ENCODE peak calls at places on chromosomes 12 and 14, in five cellular contexts. S, U, B, E and V are unnamed samples.
A peak's percentile ranks its signal among the peaks of the same experiment; 100 is the strongest.

GRCh38 chr12:102993537-102993936 is 36.1 kb downstream of the ASCL1 start:
- DNase-seq in B (no peak), S (no peak), E (no peak), U (no peak), V (no peak)

GRCh38 chr12:125247477-125247876 is 182.2 kb downstream of the AACS start:
- DNase-seq in E (no peak), U (no peak), B (no peak), S (no peak), V (no peak)

GRCh38 chr14:61568572-61569011 is 126.7 kb upstream of the HIF1A start:
- DNase-seq in B (no peak), U (no peak), S (peak; percentile 72), E (peak; percentile 90), V (no peak)

GRCh38 chr12:106918746-106919145 is 37.0 kb upstream of the TMEM263 start:
- DNase-seq in B (no peak), U (no peak), E (no peak), S (peak; percentile 88), V (peak; percentile 39)

GRCh38 chr12:118874698-118875548 is 106.4 kb upstream of the SRRM4 start:
- DNase-seq in E (no peak), S (peak; percentile 96), U (no peak), B (no peak), V (no peak)

GRCh38 chr12:107564946-107565345 is 120.7 kb upstream of the PWP1 start:
- DNase-seq in B (no peak), U (no peak), S (peak; percentile 82), E (no peak), V (peak; percentile 11)

GRCh38 chr14:100147691-100148464 is 11.6 kb downstream of the DEGS2 start:
- DNase-seq in E (peak; percentile 73), U (no peak), B (no peak), S (no peak), V (no peak)

GRCh38 chr14:104880584-104881210 is 15.6 kb downstream of the CEP170B start:
- DNase-seq in E (no peak), S (no peak), U (no peak), B (no peak), V (no peak)

GRCh38 chr12:50614167-50614762 is 109.5 kb downstream of the DIP2B start:
- DNase-seq in U (no peak), B (no peak), S (peak; percentile 74), E (no peak), V (peak; percentile 60)

GRCh38 chr12:6425588-6426531 is 18.9 kb upstream of the CD27 start:
- DNase-seq in B (no peak), E (peak; percentile 74), S (no peak), U (peak; percentile 88), V (no peak)

GRCh38 chr12:95385246-95385645 is 88.7 kb upstream of the METAP2 start:
- DNase-seq in S (peak; percentile 12), E (no peak), U (peak; percentile 25), B (no peak), V (peak; percentile 94)

GRCh38 chr14:81784084-81784483 is 250.4 kb upstream of the SEL1L start:
- DNase-seq in E (no peak), B (no peak), U (peak; percentile 43), S (no peak), V (no peak)

GRCh38 chr14:58749066-58749669 is 111.4 kb downstream of the DACT1 start:
- DNase-seq in B (no peak), S (no peak), E (no peak), U (peak; percentile 70), V (peak; percentile 82)

GRCh38 chr12:122005252-122005651 is 16.4 kb upstream of the BCL7A start:
- DNase-seq in U (no peak), E (no peak), S (no peak), B (no peak), V (no peak)

GRCh38 chr12:817941-818600 is 65.7 kb downstream of the WNK1 start:
- DNase-seq in U (no peak), B (no peak), E (no peak), S (no peak), V (no peak)

GRCh38 chr12:88391556-88391955 is 188.7 kb downstream of the KITLG start:
- DNase-seq in E (no peak), U (peak; percentile 33), B (no peak), S (no peak), V (peak; percentile 90)

GRCh38 chr12:47774664-47775063 is 1.6 kb downstream of the SLC48A1 start:
- DNase-seq in S (no peak), B (no peak), U (no peak), E (no peak), V (no peak)

GRCh38 chr12:7114851-7115250 is 5.8 kb upstream of the C1RL start:
- DNase-seq in S (no peak), E (no peak), B (no peak), U (no peak), V (no peak)

GRCh38 chr12:643478-644292 is 19.6 kb downstream of the NINJ2 start:
- DNase-seq in E (peak; percentile 45), S (peak; percentile 40), U (no peak), B (no peak), V (no peak)

GRCh38 chr12:19893514-19893913 is 454.2 kb downstream of the AEBP2 start:
- DNase-seq in B (no peak), S (peak; percentile 15), U (no peak), E (no peak), V (peak; percentile 42)

GRCh38 chr12:127555071-127555470 is 711.9 kb upstream of the TMEM132C start:
- DNase-seq in E (no peak), U (no peak), S (no peak), B (no peak), V (no peak)

GRCh38 chr12:16281157-16281556 is 3.7 kb upstream of the SLC15A5 start:
- DNase-seq in B (no peak), E (no peak), S (no peak), U (no peak), V (peak; percentile 1)

GRCh38 chr14:81348086-81348485 is 52.0 kb downstream of the STON2 start:
- DNase-seq in U (no peak), S (no peak), B (no peak), E (no peak), V (no peak)

GRCh38 chr12:123389560-123390351 is 5.8 kb downstream of the KMT5A start:
- DNase-seq in U (peak; percentile 60), S (peak; percentile 74), E (peak; percentile 46), B (no peak), V (peak; percentile 50)

GRCh38 chr12:50082644-50083043 is 2.5 kb upstream of the SMARCD1 start:
- DNase-seq in U (no peak), S (no peak), B (no peak), E (no peak), V (no peak)

GRCh38 chr12:73181244-73181643 is 909.1 kb downstream of the TRHDE start:
- DNase-seq in B (no peak), E (no peak), S (no peak), U (no peak), V (no peak)

GRCh38 chr12:52042706-52043385 is 8.4 kb upstream of the NR4A1 start:
- DNase-seq in B (no peak), S (no peak), E (no peak), U (no peak), V (no peak)

GRCh38 chr12:52041695-52042123 is 9.5 kb upstream of the NR4A1 start:
- DNase-seq in U (no peak), S (peak; percentile 56), E (peak; percentile 63), B (peak; percentile 72), V (peak; percentile 89)

GRCh38 chr12:52045794-52046199 is 5.4 kb upstream of the NR4A1 start:
- DNase-seq in U (no peak), E (no peak), S (no peak), B (no peak), V (no peak)

GRCh38 chr12:52044284-52044983 is 6.8 kb upstream of the NR4A1 start:
- DNase-seq in E (no peak), B (peak; percentile 88), S (no peak), U (peak; percentile 90), V (peak; percentile 80)

DNA sequence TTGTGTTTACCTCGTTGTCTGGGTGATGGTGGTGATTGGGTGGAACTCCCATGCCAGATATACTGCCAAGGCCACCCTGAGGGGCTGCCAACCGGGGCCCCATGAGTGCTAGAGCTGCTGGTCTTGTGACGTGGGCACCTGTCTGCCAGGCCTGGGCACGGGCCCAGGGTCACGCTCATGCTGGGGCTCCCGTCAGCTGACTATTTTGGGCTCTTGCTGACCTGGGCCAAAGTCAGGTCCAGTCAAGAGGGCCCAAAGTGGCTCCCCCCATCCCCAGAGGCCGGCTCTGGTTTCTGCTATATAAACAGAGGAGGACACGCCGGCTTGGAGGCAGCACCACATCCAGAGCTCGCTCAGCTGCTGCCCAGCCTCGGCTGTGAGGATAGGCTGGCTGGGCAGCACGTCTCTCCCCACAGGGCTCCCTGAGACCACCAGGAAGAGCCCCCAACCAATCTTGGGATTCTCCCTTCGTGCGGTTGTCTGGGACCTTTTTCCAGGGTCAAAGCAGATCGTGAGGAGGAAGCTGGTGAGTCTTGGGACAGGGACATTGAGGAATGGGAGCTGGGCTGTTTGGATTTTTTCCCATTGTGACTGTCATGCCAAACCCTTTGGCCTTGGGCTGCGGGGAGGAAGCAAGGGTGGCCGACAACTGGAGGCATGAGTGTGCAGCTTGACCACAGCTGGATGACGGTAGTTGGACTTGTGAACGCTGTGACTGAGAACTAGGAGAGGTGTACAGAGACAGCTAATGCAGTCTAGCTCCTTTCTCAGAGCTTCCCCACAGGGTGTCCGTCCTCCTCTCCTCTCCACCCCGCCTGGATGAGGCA is 7.6 kb upstream of the NR4A1 start:
- DNase-seq in B (no peak), S (no peak), U (peak; percentile 86), E (no peak), V (no peak)
- H3K4me1 ChIP-seq in B (peaks cover 37% of the 10 kb centered on the region), S (no peaks in the 10 kb centered on the region), U (peaks cover 54% of the 10 kb centered on the region), E (peaks cover 6% of the 10 kb centered on the region), V (peaks cover 30% of the 10 kb centered on the region)

GRCh38 chr14:60565211-60565610 is 56.3 kb downstream of the SIX6 start:
- DNase-seq in S (no peak), E (no peak), B (no peak), U (no peak), V (peak; percentile 88)
- H3K4me1 ChIP-seq in S (no peaks in the 10 kb centered on the region), E (no peaks in the 10 kb centered on the region), B (no peaks in the 10 kb centered on the region), U (no peaks in the 10 kb centered on the region), V (peaks cover 45% of the 10 kb centered on the region)

GRCh38 chr12:2484141-2484776 is 310.5 kb upstream of the FKBP4 start:
- DNase-seq in U (no peak), B (no peak), S (no peak), E (no peak), V (no peak)

GRCh38 chr12:2481346-2481745 is 313.4 kb upstream of the FKBP4 start:
- DNase-seq in S (no peak), U (no peak), E (no peak), B (no peak), V (no peak)

GRCh38 chr12:2483713-2484112 is 311.1 kb upstream of the FKBP4 start:
- DNase-seq in U (no peak), E (no peak), B (no peak), S (no peak), V (no peak)

GRCh38 chr12:2481951-2482350 is 312.8 kb upstream of the FKBP4 start:
- DNase-seq in E (no peak), U (no peak), S (no peak), B (no peak), V (no peak)

GRCh38 chr12:2482938-2483337 is 311.8 kb upstream of the FKBP4 start:
- DNase-seq in U (no peak), E (no peak), B (no peak), S (no peak), V (no peak)
- H3K4me1 ChIP-seq in U (no peaks in the 10 kb centered on the region), E (no peaks in the 10 kb centered on the region), B (no peaks in the 10 kb centered on the region), S (no peaks in the 10 kb centered on the region), V (no peaks in the 10 kb centered on the region)

DNA sequence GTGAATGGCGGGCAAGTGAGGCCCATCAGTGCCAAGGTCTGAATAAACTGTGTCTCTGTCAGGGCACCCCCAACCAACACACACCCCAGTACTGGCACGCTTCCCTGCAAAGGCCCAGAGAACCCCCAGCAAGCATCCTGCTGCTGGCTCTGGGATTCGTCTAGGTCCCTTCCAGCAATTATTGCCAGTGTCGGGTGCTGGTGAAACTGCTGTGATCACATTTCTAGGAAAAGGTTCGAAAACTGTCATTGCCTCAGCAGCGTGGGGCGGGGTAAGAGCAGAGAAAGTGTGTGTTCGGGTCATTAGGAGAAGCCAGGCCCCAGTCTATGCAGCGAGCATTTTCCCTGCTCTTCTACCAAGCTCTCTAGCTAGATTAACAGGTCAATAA is 2.5 kb downstream of the FAM222A start:
- DNase-seq in U (peak; percentile 49), B (no peak), S (no peak), E (no peak), V (no peak)
- H3K4me1 ChIP-seq in U (peaks cover 78% of the 10 kb centered on the region), B (no peaks in the 10 kb centered on the region), S (peaks cover 31% of the 10 kb centered on the region), E (peaks cover 9% of the 10 kb centered on the region), V (peaks cover 12% of the 10 kb centered on the region)